ENCODE peak calls at places on chromosomes 13 and 19, in eight cellular contexts. One of them, this sample, is unnamed.
A peak's percentile ranks its signal among the peaks of the same experiment; 100 is the strongest.

GRCh38 chr19:35715981-35716734 is 1.6 kb upstream of the KMT2B start:
- DNase-seq in astrocyte: peak; percentile 30
- DNase-seq in left ventricle myocardium inferior: peak; percentile 70
- DNase-seq in lower leg skin: no peak
- DNase-seq in A549: peak; percentile 90
- DNase-seq in bronchial epithelial cell: no peak
- DNase-seq in lung: peak; percentile 59
- DNase-seq in ovary: peak; percentile 72
- DNase-seq in this sample: no peak

GRCh38 chr13:24489721-24490120 is 22.9 kb downstream of the PARP4 start:
- DNase-seq in astrocyte: no peak
- DNase-seq in lower leg skin: no peak
- DNase-seq in lung: no peak
- DNase-seq in A549: no peak
- DNase-seq in left ventricle myocardium inferior: no peak
- DNase-seq in ovary: no peak
- DNase-seq in bronchial epithelial cell: no peak
- DNase-seq in this sample: no peak

GRCh38 chr13:94706854-94707399 is 5.4 kb downstream of the SOX21 start:
- DNase-seq in A549: no peak
- DNase-seq in ovary: no peak
- DNase-seq in left ventricle myocardium inferior: no peak
- DNase-seq in lung: no peak
- DNase-seq in lower leg skin: no peak
- DNase-seq in astrocyte: no peak
- DNase-seq in bronchial epithelial cell: no peak
- DNase-seq in this sample: no peak

GRCh38 chr13:33275916-33276315 is 9.6 kb downstream of the STARD13 start:
- DNase-seq in A549: no peak
- DNase-seq in astrocyte: peak; percentile 96
- DNase-seq in left ventricle myocardium inferior: no peak
- DNase-seq in ovary: no peak
- DNase-seq in lung: no peak
- DNase-seq in lower leg skin: no peak
- DNase-seq in bronchial epithelial cell: no peak
- DNase-seq in this sample: peak; percentile 93

GRCh38 chr13:114109646-114110045 is 22.8 kb downstream of the RASA3 start:
- DNase-seq in lung: no peak
- DNase-seq in left ventricle myocardium inferior: no peak
- DNase-seq in bronchial epithelial cell: no peak
- DNase-seq in ovary: peak; percentile 27
- DNase-seq in A549: no peak
- DNase-seq in lower leg skin: peak; percentile 19
- DNase-seq in astrocyte: no peak
- DNase-seq in this sample: no peak

GRCh38 chr19:342801-343421 is 1.7 kb downstream of the MIER2 start:
- DNase-seq in astrocyte: peak; percentile 95
- DNase-seq in lung: peak; percentile 52
- DNase-seq in A549: no peak
- DNase-seq in ovary: no peak
- DNase-seq in left ventricle myocardium inferior: peak; percentile 67
- DNase-seq in bronchial epithelial cell: peak; percentile 75
- DNase-seq in lower leg skin: peak; percentile 65
- DNase-seq in this sample: peak; percentile 91

GRCh38 chr13:27404680-27405079 is 19.7 kb upstream of the GTF3A start:
- DNase-seq in A549: no peak
- DNase-seq in lower leg skin: no peak
- DNase-seq in bronchial epithelial cell: no peak
- DNase-seq in ovary: no peak
- DNase-seq in lung: no peak
- DNase-seq in left ventricle myocardium inferior: no peak
- DNase-seq in astrocyte: no peak
- DNase-seq in this sample: no peak

GRCh38 chr19:52959613-52960295 is 2.9 kb downstream of the ZNF816 start:
- DNase-seq in ovary: no peak
- DNase-seq in astrocyte: no peak
- DNase-seq in lung: no peak
- DNase-seq in A549: no peak
- DNase-seq in lower leg skin: no peak
- DNase-seq in left ventricle myocardium inferior: no peak
- DNase-seq in bronchial epithelial cell: peak; percentile 46
- DNase-seq in this sample: no peak

GRCh38 chr13:74919914-74920313 is 562.1 kb downstream of the TBC1D4 start:
- DNase-seq in bronchial epithelial cell: no peak
- DNase-seq in left ventricle myocardium inferior: no peak
- DNase-seq in lower leg skin: no peak
- DNase-seq in ovary: no peak
- DNase-seq in lung: no peak
- DNase-seq in A549: no peak
- DNase-seq in astrocyte: no peak
- DNase-seq in this sample: no peak

GRCh38 chr13:48879854-48880253 is 95.9 kb upstream of the FNDC3A start:
- DNase-seq in lung: no peak
- DNase-seq in A549: no peak
- DNase-seq in left ventricle myocardium inferior: no peak
- DNase-seq in bronchial epithelial cell: no peak
- DNase-seq in lower leg skin: no peak
- DNase-seq in ovary: no peak
- DNase-seq in astrocyte: no peak
- DNase-seq in this sample: no peak

GRCh38 chr13:51315658-51316057 is 23.8 kb upstream of the SERPINE3 start:
- DNase-seq in bronchial epithelial cell: no peak
- DNase-seq in ovary: no peak
- DNase-seq in lower leg skin: no peak
- DNase-seq in A549: no peak
- DNase-seq in lung: no peak
- DNase-seq in left ventricle myocardium inferior: no peak
- DNase-seq in astrocyte: peak; percentile 29
- DNase-seq in this sample: peak; percentile 53

GRCh38 chr13:59587971-59588716 is 575.6 kb downstream of the DIAPH3 start:
- DNase-seq in left ventricle myocardium inferior: no peak
- DNase-seq in lung: no peak
- DNase-seq in A549: no peak
- DNase-seq in ovary: no peak
- DNase-seq in lower leg skin: no peak
- DNase-seq in astrocyte: no peak
- DNase-seq in bronchial epithelial cell: no peak
- DNase-seq in this sample: no peak

GRCh38 chr19:17948474-17948966 is 15.7 kb downstream of the CCDC124 start:
- DNase-seq in left ventricle myocardium inferior: no peak
- DNase-seq in A549: no peak
- DNase-seq in astrocyte: no peak
- DNase-seq in lower leg skin: no peak
- DNase-seq in lung: no peak
- DNase-seq in bronchial epithelial cell: no peak
- DNase-seq in ovary: no peak
- DNase-seq in this sample: no peak

GRCh38 chr13:113939905-113940339 is 34.0 kb downstream of the C13orf46 start:
- DNase-seq in lower leg skin: no peak
- DNase-seq in left ventricle myocardium inferior: no peak
- DNase-seq in astrocyte: no peak
- DNase-seq in ovary: no peak
- DNase-seq in A549: no peak
- DNase-seq in bronchial epithelial cell: no peak
- DNase-seq in lung: no peak
- DNase-seq in this sample: no peak

GRCh38 chr13:94431987-94432386 is 47.5 kb downstream of the DCT start:
- DNase-seq in A549: no peak
- DNase-seq in bronchial epithelial cell: no peak
- DNase-seq in left ventricle myocardium inferior: no peak
- DNase-seq in lung: no peak
- DNase-seq in lower leg skin: no peak
- DNase-seq in ovary: no peak
- DNase-seq in astrocyte: no peak
- DNase-seq in this sample: no peak

GRCh38 chr13:112762690-112763080 is 72.8 kb downstream of the ATP11A start:
- DNase-seq in A549: no peak
- DNase-seq in lung: no peak
- DNase-seq in astrocyte: no peak
- DNase-seq in bronchial epithelial cell: no peak
- DNase-seq in left ventricle myocardium inferior: no peak
- DNase-seq in lower leg skin: no peak
- DNase-seq in ovary: no peak
- DNase-seq in this sample: no peak

GRCh38 chr19:47853003-47853402 is 6.0 kb upstream of the TPRX2 start:
- DNase-seq in astrocyte: no peak
- DNase-seq in bronchial epithelial cell: no peak
- DNase-seq in lung: no peak
- DNase-seq in left ventricle myocardium inferior: no peak
- DNase-seq in ovary: no peak
- DNase-seq in lower leg skin: no peak
- DNase-seq in A549: no peak
- DNase-seq in this sample: no peak

DNA sequence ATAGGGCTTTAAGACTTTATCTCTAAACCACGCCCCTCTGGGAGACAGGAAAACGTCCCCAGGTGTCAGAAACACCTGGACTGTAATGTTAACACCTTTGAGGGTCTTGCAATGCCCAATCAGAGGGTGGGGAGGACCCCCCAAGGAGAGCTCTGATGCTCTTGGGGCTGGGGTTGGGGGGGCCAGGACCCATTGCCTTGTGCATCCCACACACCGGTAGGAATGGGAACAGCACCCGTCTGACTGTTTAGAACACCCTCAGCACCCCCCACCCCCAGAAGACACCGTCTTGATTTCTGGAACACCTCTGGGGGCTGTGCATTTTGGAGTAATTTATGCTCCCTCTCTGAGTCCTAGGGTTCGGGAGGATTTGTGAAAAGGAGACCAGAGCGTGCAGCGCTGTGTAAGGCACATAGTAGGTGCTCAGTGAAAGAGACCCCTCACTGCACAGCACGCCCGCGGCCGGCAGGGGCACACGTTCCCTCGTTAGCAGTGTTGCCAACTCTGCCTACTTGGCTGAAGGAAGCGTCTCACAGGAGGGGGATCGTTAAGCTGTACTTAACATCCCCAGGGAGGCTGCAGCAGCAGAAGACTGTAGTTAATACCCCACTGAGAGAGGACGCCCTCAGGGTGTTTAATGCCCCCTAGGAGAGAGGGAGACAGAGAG is 2.8 kb upstream of the ERFL start:
- DNase-seq in astrocyte: no peak
- DNase-seq in lung: no peak
- DNase-seq in A549: no peak
- DNase-seq in ovary: no peak
- DNase-seq in lower leg skin: no peak
- DNase-seq in left ventricle myocardium inferior: no peak
- DNase-seq in bronchial epithelial cell: no peak
- DNase-seq in this sample: no peak
- TF ChIP-seq CTCF in astrocyte: peak; percentile 33
- TF ChIP-seq CTCF in lung: no peak
- TF ChIP-seq CTCF in A549: peak; percentile 35
- TF ChIP-seq CTCF in ovary: no peak
- TF ChIP-seq CTCF in lower leg skin: no peak
- TF ChIP-seq CTCF in left ventricle myocardium inferior: peak; percentile 15
- TF ChIP-seq CTCF in bronchial epithelial cell: peak; percentile 39
- TF ChIP-seq CTCF in this sample: peak; percentile 46

DNA sequence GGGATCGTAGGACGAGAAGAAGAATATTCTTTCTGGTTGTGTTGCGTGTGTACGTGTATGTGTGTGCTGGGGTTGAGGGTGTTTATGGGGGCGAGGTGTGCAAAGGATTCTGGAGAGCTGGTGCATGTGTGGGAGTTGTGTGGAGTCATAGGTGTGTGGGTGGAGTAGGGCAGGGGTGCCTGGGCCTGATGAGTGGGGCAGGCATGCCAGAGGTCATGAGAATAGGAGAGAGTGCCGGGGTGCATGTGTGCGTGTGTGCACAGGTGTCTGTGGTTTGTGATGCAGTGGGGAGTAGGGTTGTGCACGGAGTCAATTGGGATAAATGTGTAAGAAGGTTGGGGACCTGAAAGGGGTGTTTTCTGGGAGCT is 649 bp downstream of the TMEM91 start:
- DNase-seq in bronchial epithelial cell: peak; percentile 25
- DNase-seq in astrocyte: no peak
- DNase-seq in ovary: no peak
- DNase-seq in A549: no peak
- DNase-seq in lower leg skin: no peak
- DNase-seq in left ventricle myocardium inferior: no peak
- DNase-seq in lung: no peak
- DNase-seq in this sample: no peak
- H3K4me3 ChIP-seq in bronchial epithelial cell: peak overlapping the region; percentile 43
- H3K4me3 ChIP-seq in astrocyte: peak overlapping the region; percentile 64
- H3K4me3 ChIP-seq in ovary: peak overlapping the region; percentile 52
- H3K4me3 ChIP-seq in A549: peak overlapping the region; percentile 44
- H3K4me3 ChIP-seq in lower leg skin: peak overlapping the region; percentile 54
- H3K4me3 ChIP-seq in left ventricle myocardium inferior: peak overlapping the region; percentile 80
- H3K4me3 ChIP-seq in lung: peak overlapping the region; percentile 65
- H3K4me3 ChIP-seq in this sample: peak overlapping the region; percentile 66

DNA sequence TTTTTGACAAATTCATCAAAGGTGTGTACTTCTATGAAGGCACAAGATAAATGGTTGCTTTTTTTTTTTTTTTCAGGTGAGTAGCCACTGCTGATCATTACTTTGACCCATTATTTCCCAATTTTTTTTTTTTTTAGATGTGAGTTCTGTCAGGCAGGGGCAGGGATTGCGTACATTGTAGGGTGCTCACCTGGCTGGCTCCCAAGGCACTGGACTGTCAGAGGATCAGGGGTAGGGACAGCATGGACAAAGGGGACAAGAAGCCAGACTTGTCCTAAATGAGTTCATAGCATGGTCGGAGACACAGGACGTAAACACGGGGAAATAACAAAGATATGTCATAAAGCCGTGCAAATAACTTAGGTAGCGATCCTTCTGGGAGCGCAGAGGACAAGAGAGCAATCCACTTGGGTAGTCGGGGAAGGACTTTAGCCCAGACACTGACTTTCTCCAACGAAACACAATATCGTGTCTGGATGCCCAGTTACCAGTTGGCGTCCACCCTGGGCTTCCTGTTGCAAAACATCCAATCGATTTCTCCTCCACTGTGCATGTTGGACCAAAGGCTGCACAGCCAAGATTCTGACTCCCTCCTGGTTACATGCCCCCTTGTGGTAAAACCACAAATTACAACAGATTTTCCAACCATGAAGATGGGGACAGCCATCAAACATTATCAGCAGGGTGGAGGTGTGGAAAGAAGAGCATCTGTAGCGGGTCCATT is 27.5 kb upstream of the KATNAL1 start:
- DNase-seq in bronchial epithelial cell: peak; percentile 17
- DNase-seq in lung: no peak
- DNase-seq in lower leg skin: no peak
- DNase-seq in left ventricle myocardium inferior: no peak
- DNase-seq in astrocyte: no peak
- DNase-seq in A549: peak; percentile 25
- DNase-seq in ovary: no peak
- DNase-seq in this sample: peak; percentile 22
- TF ChIP-seq CTCF in bronchial epithelial cell: peak; percentile 42
- TF ChIP-seq CTCF in lung: no peak
- TF ChIP-seq CTCF in lower leg skin: no peak
- TF ChIP-seq CTCF in left ventricle myocardium inferior: peak; percentile 56
- TF ChIP-seq CTCF in astrocyte: peak; percentile 27
- TF ChIP-seq CTCF in A549: peak; percentile 24
- TF ChIP-seq CTCF in ovary: no peak
- TF ChIP-seq CTCF in this sample: peak; percentile 49

DNA sequence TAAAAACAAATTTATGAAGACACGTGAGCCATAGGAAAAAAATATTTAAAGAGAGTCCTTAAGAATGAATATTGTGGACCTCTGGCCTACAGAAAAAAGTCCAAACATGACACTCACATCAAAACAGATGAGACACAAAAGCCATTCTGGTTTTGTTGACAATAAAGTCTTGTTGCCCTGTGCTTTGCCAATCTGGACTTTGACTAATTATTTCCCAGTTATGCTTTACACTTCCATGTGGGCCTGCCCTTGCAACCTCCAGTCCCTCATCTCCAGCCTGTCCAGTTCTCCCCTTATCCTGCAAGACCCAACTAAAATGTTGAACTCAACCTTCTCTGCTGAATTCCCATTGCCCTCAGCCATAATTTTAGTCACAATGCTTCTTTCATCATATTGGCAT is 184.5 kb upstream of the SERP2 start:
- DNase-seq in left ventricle myocardium inferior: no peak
- DNase-seq in bronchial epithelial cell: no peak
- DNase-seq in A549: no peak
- DNase-seq in ovary: no peak
- DNase-seq in lower leg skin: no peak
- DNase-seq in astrocyte: no peak
- DNase-seq in lung: no peak
- DNase-seq in this sample: no peak
- H3K4me3 ChIP-seq in left ventricle myocardium inferior: no peak overlapping the region
- H3K4me3 ChIP-seq in bronchial epithelial cell: no peak overlapping the region
- H3K4me3 ChIP-seq in A549: no peak overlapping the region
- H3K4me3 ChIP-seq in ovary: no peak overlapping the region
- H3K4me3 ChIP-seq in lower leg skin: no peak overlapping the region
- H3K4me3 ChIP-seq in astrocyte: no peak overlapping the region
- H3K4me3 ChIP-seq in lung: no peak overlapping the region
- H3K4me3 ChIP-seq in this sample: no peak overlapping the region